ENCODE peak calls at places on chromosomes 13 and 19, in seven cellular contexts. M is posterior vena cava; Q is activated gamma-delta T cell; E is progenitor cell of endocrine pancreas; V is NCI-H1694; N is NCI-H1105; F is stimulated activated CD4-positive, alpha-beta T cell treated with anti-CD3 and anti-CD28 coated beads, Interleukin-15, amount 100 ng/mL, for 24 hours. K is an unnamed sample.

GRCh38 chr13:42930136-42930535 is 61.9 kb downstream of the EPSTI1 start:
- DNase-seq in M (no peak), Q (no peak), E (no peak), V (no peak), N (no peak), F (no peak), K (no peak)

GRCh38 chr19:41934849-41935374 is 6.7 kb upstream of the ERFL start:
- DNase-seq in M (no peak), Q (no peak), E (peak; percentile 85), V (peak; percentile 68), N (peak; percentile 69), F (peak; percentile 80), K (no peak)

GRCh38 chr13:27744861-27745260 is 47.4 kb upstream of the GSX1 start:
- DNase-seq in M (no peak), Q (no peak), E (no peak), V (no peak), N (no peak), F (no peak), K (no peak)

GRCh38 chr13:41457589-41458186 is 338 bp downstream of the RGCC start:
- DNase-seq in M (peak; percentile 83), Q (peak; percentile 33), E (no peak), V (no peak), N (no peak), F (peak; percentile 57), K (no peak)

GRCh38 chr13:59684105-59684504 is 479.6 kb downstream of the DIAPH3 start:
- DNase-seq in M (no peak), Q (no peak), E (no peak), V (no peak), N (no peak), F (no peak), K (no peak)

GRCh38 chr13:108102771-108103170 is 112.6 kb downstream of the LIG4 start:
- DNase-seq in M (no peak), Q (no peak), E (no peak), V (no peak), N (no peak), F (no peak), K (no peak)

GRCh38 chr19:40190891-40191835 is at the start of gene MAP3K10:
- DNase-seq in M (peak; percentile 94), Q (peak; percentile 66), E (peak; percentile 56), V (peak; percentile 47), N (peak; percentile 44), F (peak; percentile 89), K (no peak)

GRCh38 chr19:8501968-8502367 is 472 bp downstream of the PRAM1 start:
- DNase-seq in M (no peak), Q (no peak), E (no peak), V (no peak), N (no peak), F (no peak), K (no peak)

GRCh38 chr19:15869109-15869555 is 28.7 kb downstream of the CYP4F2 start:
- DNase-seq in M (no peak), Q (no peak), E (no peak), V (no peak), N (no peak), F (peak; percentile 44), K (no peak)

GRCh38 chr13:39527961-39528720 is 74.9 kb downstream of the LHFPL6 start:
- DNase-seq in M (no peak), Q (no peak), E (no peak), V (peak; percentile 27), N (no peak), F (no peak), K (peak; percentile 74)

GRCh38 chr19:15101479-15102082 is 5.6 kb upstream of the SYDE1 start:
- DNase-seq in M (no peak), Q (no peak), E (no peak), V (peak; percentile 40), N (no peak), F (peak; percentile 69), K (no peak)

GRCh38 chr13:110557082-110557481 is 4.4 kb downstream of the RAB20 start:
- DNase-seq in M (no peak), Q (no peak), E (no peak), V (no peak), N (no peak), F (no peak), K (no peak)

GRCh38 chr13:80955487-80955886 is 614.6 kb upstream of the SPRY2 start:
- DNase-seq in M (no peak), Q (no peak), E (no peak), V (no peak), N (no peak), F (no peak), K (no peak)

GRCh38 chr13:114099191-114099590 is 33.2 kb downstream of the RASA3 start:
- DNase-seq in M (peak; percentile 95), Q (no peak), E (no peak), V (no peak), N (no peak), F (no peak), K (no peak)

GRCh38 chr13:64338671-64339070 is 2891.5 kb downstream of the PCDH9 start:
- DNase-seq in M (no peak), Q (no peak), E (no peak), V (no peak), N (no peak), F (no peak), K (no peak)

GRCh38 chr13:52010890-52011689 is at the start of gene ATP7B:
- DNase-seq in M (no peak), Q (no peak), E (peak; percentile 28), V (no peak), N (no peak), F (peak; percentile 31), K (no peak)

GRCh38 chr13:33284016-33284415 is 1.5 kb downstream of the STARD13 start:
- DNase-seq in M (no peak), Q (no peak), E (no peak), V (no peak), N (no peak), F (no peak), K (no peak)

GRCh38 chr13:74444161-74444571 is 310.0 kb upstream of the KLF12 start:
- DNase-seq in M (no peak), Q (no peak), E (no peak), V (no peak), N (no peak), F (no peak), K (no peak)

GRCh38 chr13:30713133-30713532 is 22.2 kb upstream of the ALOX5AP start:
- DNase-seq in M (no peak), Q (no peak), E (no peak), V (no peak), N (no peak), F (no peak), K (no peak)

GRCh38 chr19:45115809-45116615 is 23.0 kb downstream of the PPP1R37 start:
- DNase-seq in M (no peak), Q (no peak), E (no peak), V (no peak), N (no peak), F (no peak), K (no peak)

GRCh38 chr13:41751277-41751676 is 209.6 kb downstream of the VWA8 start:
- DNase-seq in M (peak; percentile 84), Q (no peak), E (no peak), V (no peak), N (no peak), F (no peak), K (no peak)

GRCh38 chr13:27038323-27038722 is 133.3 kb downstream of the USP12 start:
- DNase-seq in M (no peak), Q (no peak), E (no peak), V (no peak), N (no peak), F (no peak), K (no peak)

GRCh38 chr13:79709526-79709925 is 228.6 kb downstream of the NDFIP2 start:
- DNase-seq in M (no peak), Q (no peak), E (no peak), V (no peak), N (no peak), F (no peak), K (peak; percentile 15)

GRCh38 chr13:36766295-36766694 is 52.7 kb upstream of the RFXAP start:
- DNase-seq in M (no peak), Q (no peak), E (no peak), V (no peak), N (no peak), F (no peak), K (no peak)

GRCh38 chr13:39144941-39145533 is 106.8 kb downstream of the NHLRC3 start:
- DNase-seq in M (no peak), Q (no peak), E (peak; percentile 13), V (no peak), N (no peak), F (peak; percentile 55), K (peak; percentile 21)

GRCh38 chr19:18895038-18895827 is 725 bp downstream of the CERS1 start:
- DNase-seq in M (no peak), Q (no peak), E (peak; percentile 65), V (no peak), N (peak; percentile 10), F (no peak), K (no peak)

GRCh38 chr13:28459911-28460310 is 35.0 kb downstream of the FLT1 start:
- DNase-seq in M (no peak), Q (no peak), E (no peak), V (peak; percentile 85), N (no peak), F (no peak), K (no peak)

GRCh38 chr19:16886305-16886880 is 2.4 kb upstream of the F2RL3 start:
- DNase-seq in M (no peak), Q (no peak), E (no peak), V (no peak), N (no peak), F (no peak), K (no peak)

GRCh38 chr13:96958286-96958891 is 35.9 kb downstream of the OXGR1 start:
- DNase-seq in M (no peak), Q (no peak), E (no peak), V (peak; percentile 75), N (peak; percentile 21), F (no peak), K (peak; percentile 15)

GRCh38 chr19:5036733-5037681 is 68.1 kb downstream of the KDM4B start:
- DNase-seq in M (no peak), Q (no peak), E (no peak), V (peak; percentile 7), N (peak; percentile 54), F (no peak), K (no peak)

GRCh38 chr19:525029-525428 is 6.5 kb upstream of the CDC34 start:
- DNase-seq in M (no peak), Q (no peak), E (no peak), V (no peak), N (no peak), F (no peak), K (no peak)

GRCh38 chr19:812819-813358 is 8.9 kb downstream of the PLPPR3 start:
- DNase-seq in M (no peak), Q (no peak), E (no peak), V (no peak), N (no peak), F (no peak), K (no peak)

GRCh38 chr13:108963846-108964600 is 334.6 kb downstream of the MYO16 start:
- DNase-seq in M (no peak), Q (no peak), E (no peak), V (no peak), N (no peak), F (no peak), K (no peak)

GRCh38 chr13:36872621-36873020 is 47.4 kb downstream of the SMAD9 start:
- DNase-seq in M (no peak), Q (no peak), E (no peak), V (no peak), N (no peak), F (no peak), K (no peak)

K was measured in HFF-Myc.